ENCODE peak calls at places on chromosomes 1 and 21, in five cellular contexts. C is nucleus accumbens, A is memory B cell, E is ELF-1, P is A549. X is an unnamed sample.

GRCh38 chr1:22808846-22809501 is 98.3 kb downstream of the EPHB2 start:
- DNase-seq in C (peak), A (no peak), E (peak), P (no peak), X (no peak)

GRCh38 chr1:233166896-233167295 is 128.6 kb downstream of the PCNX2 start:
- DNase-seq in C (no peak), A (no peak), E (no peak), P (no peak), X (no peak)

GRCh38 chr1:211986628-211987254 is 48.6 kb downstream of the INTS7 start:
- DNase-seq in C (no peak), A (no peak), E (no peak), P (no peak), X (no peak)

GRCh38 chr21:37264808-37265207 is 2.3 kb downstream of the VPS26C start:
- DNase-seq in C (no peak), A (no peak), E (no peak), P (no peak), X (no peak)

GRCh38 chr1:6495540-6496359 is 4.3 kb upstream of the PLEKHG5 start:
- DNase-seq in C (no peak), A (no peak), E (peak), P (no peak), X (no peak)

GRCh38 chr1:77039739-77040138 is 172.5 kb downstream of the ST6GALNAC5 start:
- DNase-seq in C (no peak), A (no peak), E (no peak), P (peak), X (no peak)

GRCh38 chr1:6519491-6519934 is 28.0 kb upstream of the PLEKHG5 start:
- DNase-seq in C (no peak), A (no peak), E (no peak), P (no peak), X (no peak)

GRCh38 chr1:86445919-86446318 is 21.9 kb downstream of the CLCA2 start:
- DNase-seq in C (no peak), A (no peak), E (no peak), P (no peak), X (no peak)

GRCh38 chr1:27306892-27307850 is 14.8 kb upstream of the TMEM222 start:
- DNase-seq in C (no peak), A (no peak), E (peak), P (no peak), X (peak)

X was measured in HepG2.